ENCODE peak calls at places on chromosomes 1 and 21, in nine cellular contexts. H, K, T, F, P, X, U, V and O are unnamed samples.

GRCh38 chr1:47471163-47471562 is 33.3 kb downstream of the FOXD2 start:
- DNase-seq in H (no peak), K (no peak), T (no peak), F (no peak), P (peak), X (no peak), U (no peak), V (no peak), O (no peak)

GRCh38 chr1:3222042-3222692 is 153.2 kb downstream of the PRDM16 start:
- DNase-seq in H (no peak), K (no peak), T (no peak), F (no peak), P (no peak), X (no peak), U (no peak), V (peak), O (no peak)

GRCh38 chr1:11828511-11828910 is 19.1 kb downstream of the NPPA start:
- DNase-seq in H (no peak), K (no peak), T (no peak), F (no peak), P (no peak), X (no peak), U (no peak), V (no peak), O (no peak)

GRCh38 chr1:202241376-202242079 is 47.9 kb downstream of the LGR6 start:
- DNase-seq in H (peak), K (no peak), T (no peak), F (no peak), P (no peak), X (no peak), U (no peak), V (peak), O (no peak)

GRCh38 chr21:31283025-31283424 is 61.0 kb downstream of the TIAM1 start:
- DNase-seq in H (no peak), K (no peak), T (no peak), F (no peak), P (no peak), X (peak), U (no peak), V (no peak), O (no peak)

GRCh38 chr1:167135281-167135840 is 41.5 kb downstream of the STYXL2 start:
- DNase-seq in H (no peak), K (no peak), T (no peak), F (no peak), P (no peak), X (no peak), U (no peak), V (no peak), O (peak)

GRCh38 chr1:39829791-39830533 is 41.3 kb upstream of the BMP8B start:
- DNase-seq in H (no peak), K (no peak), T (no peak), F (no peak), P (peak), X (no peak), U (no peak), V (no peak), O (no peak)

GRCh38 chr1:30801826-30802198 is 44.2 kb upstream of the LAPTM5 start:
- DNase-seq in H (peak), K (peak), T (peak), F (peak), P (peak), X (peak), U (peak), V (peak), O (peak)

GRCh38 chr21:43789276-43790052 is at the start of gene RRP1:
- DNase-seq in H (peak), K (peak), T (peak), F (peak), P (peak), X (peak), U (peak), V (peak), O (peak)

GRCh38 chr1:240189386-240189989 is 97.8 kb downstream of the FMN2 start:
- DNase-seq in H (peak), K (peak), T (no peak), F (no peak), P (peak), X (peak), U (no peak), V (peak), O (no peak)

GRCh38 chr21:45128613-45129226 is 54.3 kb downstream of the ADARB1 start:
- DNase-seq in H (peak), K (peak), T (peak), F (no peak), P (peak), X (peak), U (peak), V (peak), O (no peak)

GRCh38 chr21:34649400-34649799 is 19.4 kb upstream of the CLIC6 start:
- DNase-seq in H (no peak), K (no peak), T (no peak), F (no peak), P (no peak), X (no peak), U (no peak), V (no peak), O (no peak)

GRCh38 chr21:38170283-38170682 is 86.5 kb upstream of the KCNJ15 start:
- DNase-seq in H (no peak), K (no peak), T (no peak), F (no peak), P (peak), X (no peak), U (no peak), V (peak), O (no peak)

GRCh38 chr1:41021526-41022308 is at the start of gene SLFNL1:
- DNase-seq in H (no peak), K (no peak), T (no peak), F (no peak), P (no peak), X (no peak), U (no peak), V (peak), O (no peak)

GRCh38 chr1:13548281-13548680 is 34.5 kb upstream of the LRRC38 start:
- DNase-seq in H (no peak), K (no peak), T (no peak), F (no peak), P (no peak), X (no peak), U (no peak), V (no peak), O (no peak)

GRCh38 chr21:38386967-38387366 is 111.3 kb downstream of the ERG start:
- DNase-seq in H (no peak), K (no peak), T (no peak), F (no peak), P (peak), X (no peak), U (no peak), V (no peak), O (peak)

GRCh38 chr1:21270086-21270689 is 20.1 kb downstream of the ECE1 start:
- DNase-seq in H (peak), K (peak), T (peak), F (no peak), P (peak), X (peak), U (peak), V (peak), O (no peak)

GRCh38 chr21:33578959-33579542 is 9.4 kb downstream of the DONSON start:
- DNase-seq in H (no peak), K (no peak), T (no peak), F (no peak), P (peak), X (no peak), U (no peak), V (no peak), O (no peak)

GRCh38 chr1:91402023-91402422 is 2.6 kb downstream of the HFM1 start:
- DNase-seq in H (peak), K (no peak), T (no peak), F (no peak), P (peak), X (no peak), U (no peak), V (no peak), O (no peak)

GRCh38 chr1:14137411-14138134 is 437.6 kb downstream of the PRDM2 start:
- DNase-seq in H (no peak), K (no peak), T (no peak), F (no peak), P (no peak), X (no peak), U (no peak), V (no peak), O (peak)

GRCh38 chr21:33987461-33987860 is 71.9 kb upstream of the ATP5PO start:
- DNase-seq in H (no peak), K (no peak), T (no peak), F (no peak), P (no peak), X (no peak), U (no peak), V (no peak), O (no peak)

GRCh38 chr1:6009120-6010040 is 17.2 kb upstream of the NPHP4 start:
- DNase-seq in H (no peak), K (no peak), T (no peak), F (no peak), P (no peak), X (no peak), U (no peak), V (no peak), O (no peak)